ENCODE peak calls at places on chromosomes 3 and 15, in eight cellular contexts. R, Q, X, F, U, S, O and M are unnamed samples. For H3K27me3, the result is how much of the 10 kb centered on the place peaks cover.

GRCh38 chr3:133277813-133278212 is 122.0 kb upstream of the BFSP2 start:
- DNase-seq in R (no peak), X (peak), O (no peak), U (no peak), S (no peak), Q (no peak), F (no peak), M (no peak)

GRCh38 chr3:69738291-69738690 is 973 bp upstream of the MITF start:
- DNase-seq in S (no peak), U (no peak), O (no peak), Q (no peak), F (no peak), X (no peak), R (no peak), M (peak)

GRCh38 chr3:4850211-4850927 is 128.9 kb upstream of the BHLHE40 start:
- DNase-seq in O (no peak), S (no peak), Q (no peak), U (no peak), F (no peak), R (no peak), X (no peak), M (no peak)

GRCh38 chr3:125281411-125281810 is 68.9 kb upstream of the SLC12A8 start:
- DNase-seq in U (no peak), R (no peak), F (no peak), X (no peak), O (no peak), Q (no peak), S (no peak), M (no peak)

GRCh38 chr3:119469378-119470189 is 821 bp downstream of the POGLUT1 start:
- DNase-seq in S (peak), O (no peak), U (no peak), X (peak), F (no peak), Q (no peak), R (no peak), M (no peak)

GRCh38 chr15:100464256-100464655 is 64.5 kb downstream of the CERS3 start:
- DNase-seq in O (no peak), R (no peak), F (no peak), U (no peak), Q (no peak), S (no peak), X (no peak), M (no peak)

GRCh38 chr15:66617137-66618090 is 51.6 kb upstream of the LCTL start:
- DNase-seq in Q (no peak), F (peak), X (peak), R (peak), O (peak), U (peak), S (no peak), M (peak)

GRCh38 chr3:181265750-181266333 is 276.3 kb upstream of the DNAJC19 start:
- DNase-seq in O (no peak), S (no peak), Q (no peak), F (no peak), U (no peak), R (no peak), X (no peak), M (no peak)

GRCh38 chr15:101170568-101171350 is 81.1 kb downstream of the CHSY1 start:
- DNase-seq in Q (no peak), F (peak), S (no peak), U (no peak), R (no peak), X (no peak), O (no peak), M (peak)

GRCh38 chr3:98147179-98147578 is at the start of gene OR5H14:
- DNase-seq in O (no peak), R (no peak), S (no peak), F (no peak), Q (no peak), U (no peak), X (no peak), M (no peak)

GRCh38 chr3:41668366-41668765 is 293.5 kb downstream of the ULK4 start:
- DNase-seq in O (no peak), R (no peak), S (no peak), F (no peak), X (no peak), U (no peak), Q (no peak), M (no peak)

GRCh38 chr3:60633644-60634043 is 617.6 kb downstream of the FHIT start:
- DNase-seq in Q (no peak), X (no peak), S (no peak), U (no peak), F (no peak), R (no peak), O (no peak), M (no peak)

GRCh38 chr3:123138819-123139517 is 62.8 kb upstream of the SEC22A start:
- DNase-seq in Q (no peak), S (no peak), X (no peak), R (no peak), U (peak), F (no peak), O (no peak), M (no peak)

GRCh38 chr3:111589303-111590095 is 5.6 kb downstream of the ZBED2 start:
- DNase-seq in S (no peak), Q (no peak), X (no peak), R (no peak), U (no peak), O (no peak), F (no peak), M (no peak)

GRCh38 chr3:194994551-194994981 is 276.4 kb downstream of the XXYLT1 start:
- DNase-seq in X (no peak), S (no peak), F (no peak), U (no peak), R (no peak), O (no peak), Q (no peak), M (no peak)

GRCh38 chr3:160704006-160704405 is 27.0 kb downstream of the ARL14 start:
- DNase-seq in U (no peak), F (no peak), X (no peak), R (no peak), O (no peak), S (no peak), Q (no peak), M (no peak)

GRCh38 chr3:174397848-174398247 is 461.3 kb upstream of the NAALADL2 start:
- DNase-seq in O (no peak), U (no peak), F (no peak), R (no peak), X (no peak), S (no peak), Q (peak), M (no peak)

GRCh38 chr3:112634786-112635541 is 6.0 kb downstream of the CCDC80 start:
- DNase-seq in F (no peak), U (no peak), S (no peak), Q (no peak), R (no peak), O (no peak), X (no peak), M (no peak)

GRCh38 chr15:93173369-93173768 is 84.4 kb upstream of the RGMA start:
- DNase-seq in F (no peak), Q (no peak), S (no peak), O (no peak), X (no peak), R (no peak), U (no peak), M (no peak)

GRCh38 chr3:66693461-66693912 is 192.7 kb upstream of the LRIG1 start:
- DNase-seq in Q (no peak), X (peak), O (peak), S (no peak), U (peak), F (peak), R (peak), M (peak)

GRCh38 chr3:168889666-168890065 is 773.8 kb downstream of the MECOM start:
- DNase-seq in O (no peak), Q (no peak), X (no peak), R (no peak), U (no peak), S (no peak), F (no peak), M (no peak)
- TF ChIP-seq CTCF in O (no peak), Q (peak), X (no peak), R (no peak), U (no peak), S (no peak), F (no peak), M (no peak)

GRCh38 chr3:23999012-23999641 is 54.0 kb downstream of the NR1D2 start:
- DNase-seq in O (peak), F (peak), S (peak), Q (peak), U (peak), X (peak), R (peak), M (peak)
- TF ChIP-seq POLR2A in O (no peak), F (no peak), S (no peak), Q (no peak), U (no peak), X (no peak), R (no peak), M (no peak)

GRCh38 chr3:147413712-147414325 is 4.7 kb downstream of the ZIC1 start:
- DNase-seq in O (no peak), X (no peak), R (no peak), U (no peak), Q (no peak), F (no peak), S (no peak), M (no peak)
- H3K27me3 ChIP-seq in O (under half), X (half or more), R (half or more), U (half or more), Q (under half), F (under half), S (under half), M (under half)

GRCh38 chr3:129766135-129766534 is 127.4 kb downstream of the TMCC1 start:
- DNase-seq in F (no peak), O (no peak), U (no peak), X (no peak), R (no peak), S (no peak), Q (no peak), M (no peak)
- TF ChIP-seq CTCF in F (no peak), O (no peak), U (no peak), X (no peak), R (no peak), S (no peak), Q (no peak), M (no peak)

DNA sequence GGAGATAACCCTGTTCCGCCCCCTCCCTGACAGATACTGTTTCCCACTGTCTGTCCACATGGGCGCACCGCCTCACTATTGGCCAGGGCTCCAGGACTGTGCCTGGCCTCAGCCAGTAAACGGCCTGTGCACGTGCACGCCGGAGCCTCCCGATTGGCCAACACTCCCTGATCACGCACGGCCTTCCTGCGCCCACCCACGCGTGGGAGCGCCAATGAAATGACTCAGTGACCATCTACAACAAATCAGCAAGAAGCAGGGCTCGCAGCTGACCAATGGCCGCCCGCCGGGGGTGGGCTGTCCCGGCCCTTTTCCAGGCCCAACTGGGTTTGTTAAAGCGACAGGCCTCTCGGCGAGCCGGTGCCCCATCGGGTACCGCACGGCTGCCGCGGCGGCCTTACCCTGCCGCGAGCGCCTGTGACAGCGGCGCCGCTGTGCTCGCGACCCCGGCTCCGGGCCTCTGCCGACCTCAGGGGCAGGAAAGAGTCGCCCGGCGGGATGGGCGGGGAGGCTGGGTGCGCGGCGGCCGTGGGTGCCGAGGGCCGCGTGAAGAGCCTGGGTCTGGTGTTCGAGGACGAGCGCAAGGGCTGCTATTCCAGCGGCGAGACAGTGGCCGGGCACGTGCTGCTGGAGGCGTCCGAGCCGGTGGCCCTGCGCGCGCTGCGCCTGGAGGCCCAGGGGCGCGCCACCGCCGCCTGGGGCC is at the start of gene ARRDC4:
- DNase-seq in U (peak), Q (peak), O (peak), R (peak), X (peak), S (peak), F (peak), M (peak)
- TF ChIP-seq POLR2A in U (peak), Q (no peak), O (peak), R (peak), X (peak), S (peak), F (peak), M (peak)